ENCODE peak calls at places on chromosomes 3 and 15, in five cellular contexts. C is endodermal cell, Q is fibroblast of the aortic adventitia, X is AG09319, P is neural progenitor cell. D is an unnamed sample.
A peak's percentile ranks its signal among the peaks of the same experiment; 100 is the strongest.

GRCh38 chr3:177561769-177562360 is 364.6 kb upstream of the TBL1XR1 start:
- DNase-seq in Q (no peak), C (no peak), X (no peak), P (no peak), D (peak; percentile 86)

GRCh38 chr3:14540821-14541385 is 761 bp upstream of the GRIP2 start:
- DNase-seq in P (no peak), C (no peak), Q (no peak), X (no peak), D (no peak)

GRCh38 chr15:78634251-78635145 is 6.5 kb downstream of the CHRNB4 start:
- DNase-seq in P (no peak), X (no peak), C (no peak), Q (no peak), D (no peak)

GRCh38 chr3:66239513-66240135 is 18.8 kb downstream of the SLC25A26 start:
- DNase-seq in Q (no peak), C (no peak), P (no peak), X (no peak), D (no peak)

GRCh38 chr15:80173022-80173759 is 20.4 kb downstream of the FAH start:
- DNase-seq in Q (peak; percentile 59), X (no peak), P (peak; percentile 81), C (peak; percentile 94), D (peak; percentile 58)

GRCh38 chr15:101370330-101371024 is 75.4 kb upstream of the SNRPA1 start:
- DNase-seq in C (no peak), X (no peak), Q (no peak), P (no peak), D (no peak)

GRCh38 chr3:106030620-106030945 is 161.8 kb upstream of the CBLB start:
- DNase-seq in C (no peak), P (no peak), X (peak; percentile 2), Q (peak; percentile 57), D (no peak)

GRCh38 chr3:108334698-108335097 is 38.4 kb downstream of the HHLA2 start:
- DNase-seq in X (no peak), Q (peak; percentile 20), C (no peak), P (no peak), D (no peak)

GRCh38 chr15:44593042-44593736 is 56.2 kb downstream of the EIF3J start:
- DNase-seq in Q (peak; percentile 19), C (no peak), X (no peak), P (no peak), D (no peak)

DNA sequence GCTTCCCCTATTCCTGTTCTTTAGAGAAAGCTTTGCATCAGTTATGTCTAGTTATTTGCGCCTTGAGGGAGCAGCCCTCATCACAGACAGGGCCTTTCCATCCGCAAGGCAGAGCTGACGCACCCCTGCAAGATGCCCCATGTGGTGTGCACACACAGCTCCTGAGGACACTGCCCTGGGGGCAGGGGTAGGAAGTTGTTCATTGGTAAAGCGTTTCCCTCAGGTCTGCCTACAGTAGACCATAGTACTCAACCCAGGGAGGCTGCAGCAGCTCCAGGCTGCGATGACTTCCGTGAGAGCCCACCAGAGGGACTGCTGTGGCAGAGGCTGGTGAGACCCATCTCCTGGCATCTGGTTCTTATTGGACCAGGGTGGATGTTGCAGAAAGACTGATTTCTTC is 55.1 kb upstream of the PLXNA1 start:
- DNase-seq in P (no peak), C (no peak), X (no peak), Q (no peak), D (peak; percentile 31)
- TF ChIP-seq CTCF in P (no peak), C (peak; percentile 65), X (no peak), Q (no peak), D (peak; percentile 35)

GRCh38 chr3:24726423-24726822 is 231.8 kb upstream of the THRB start:
- DNase-seq in C (no peak), Q (no peak), X (no peak), P (no peak), D (no peak)
- TF ChIP-seq CTCF in C (peak; percentile 55), Q (no peak), X (no peak), P (peak; percentile 29), D (no peak)

GRCh38 chr3:16528581-16528993 is 15.1 kb upstream of the RFTN1 start:
- DNase-seq in X (no peak), Q (no peak), P (no peak), C (no peak), D (no peak)

GRCh38 chr3:16524196-16524595 is 10.7 kb upstream of the RFTN1 start:
- DNase-seq in Q (no peak), P (no peak), X (no peak), C (no peak), D (no peak)

GRCh38 chr3:16528111-16528510 is 14.6 kb upstream of the RFTN1 start:
- DNase-seq in Q (no peak), C (no peak), X (no peak), P (no peak), D (no peak)

GRCh38 chr3:16533928-16534913 is 20.7 kb upstream of the RFTN1 start:
- DNase-seq in Q (no peak), P (peak; percentile 57), C (no peak), X (no peak), D (no peak)

DNA sequence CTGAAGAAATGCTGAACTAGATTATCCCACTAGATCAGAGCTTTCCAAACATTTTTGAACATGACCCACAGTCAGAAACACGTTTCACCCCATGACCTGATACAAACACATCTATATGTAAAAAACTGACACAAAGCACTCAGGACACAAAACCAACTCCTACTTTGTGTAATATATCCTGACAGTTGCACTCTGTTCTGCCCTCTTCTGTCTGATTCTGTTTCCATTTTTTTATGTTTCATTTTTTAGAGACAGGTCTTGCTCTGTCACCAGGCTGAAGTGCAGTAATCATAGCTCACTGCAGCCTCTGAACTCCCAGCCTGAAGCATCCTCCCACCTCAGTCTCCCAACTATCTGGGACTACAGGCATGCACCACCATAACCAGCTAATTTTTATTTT is 15.8 kb upstream of the RFTN1 start:
- DNase-seq in P (no peak), Q (no peak), X (no peak), C (no peak), D (no peak)
- TF ChIP-seq CTCF in P (no peak), Q (peak; percentile 7), X (no peak), C (no peak), D (no peak)

DNA sequence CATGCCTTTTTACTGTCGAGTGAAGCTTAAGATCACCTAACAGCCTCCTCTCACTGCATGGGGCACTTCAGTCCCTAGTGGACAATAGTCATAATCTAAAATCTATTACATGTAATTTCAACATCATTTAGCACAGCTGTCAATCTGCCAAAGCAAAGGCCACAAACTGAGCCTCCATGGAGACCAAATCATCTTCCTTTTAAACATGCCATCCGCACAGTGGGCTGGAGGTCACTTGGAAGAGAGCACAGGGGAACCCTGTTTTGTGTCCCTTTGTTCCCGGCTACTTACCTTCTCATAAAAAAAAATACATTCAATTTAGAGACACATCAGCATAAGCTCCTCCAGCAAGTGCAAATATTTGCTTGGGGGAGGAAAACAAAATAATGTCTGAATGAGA is 167.3 kb downstream of the SQOR start:
- DNase-seq in P (peak; percentile 20), X (no peak), Q (no peak), C (no peak), D (no peak)
- TF ChIP-seq CTCF in P (no peak), X (no peak), Q (no peak), C (peak; percentile 25), D (no peak)

DNA sequence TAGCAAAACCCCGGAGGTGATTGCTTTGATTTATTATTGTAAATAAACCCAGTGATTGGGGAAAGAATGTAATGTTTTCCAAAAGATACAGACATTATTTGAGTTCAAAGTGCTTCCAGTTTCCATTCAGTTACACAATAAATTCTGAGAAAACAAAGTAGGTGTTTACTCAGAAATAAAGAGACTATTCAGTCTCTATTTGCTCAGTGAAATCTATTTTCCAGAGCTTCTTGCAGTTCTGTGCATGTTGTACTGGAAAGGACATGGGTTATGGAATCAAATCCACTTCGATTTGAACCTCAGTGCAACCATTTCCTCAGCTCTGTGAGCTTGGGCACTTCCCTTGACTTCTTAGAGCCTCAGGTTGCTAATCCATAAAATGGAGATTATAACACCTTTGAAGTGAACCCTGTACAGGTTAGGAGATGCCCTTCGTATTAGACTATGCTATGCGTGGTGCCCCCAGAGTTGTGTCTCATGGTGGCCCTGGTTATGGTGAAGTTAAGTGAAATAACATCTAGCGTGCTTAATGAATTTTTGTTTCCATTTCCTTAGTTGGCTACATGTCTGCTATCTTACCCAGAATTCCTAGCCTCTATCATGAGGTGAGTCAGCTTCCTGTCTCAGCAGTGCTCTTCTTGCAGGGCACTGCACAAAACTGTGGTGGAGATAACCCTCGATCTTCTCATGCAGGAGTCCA is 97.8 kb downstream of the RPL39L start:
- DNase-seq in C (no peak), Q (peak; percentile 67), P (no peak), X (no peak), D (no peak)
- TF ChIP-seq CTCF in C (no peak), Q (no peak), P (no peak), X (no peak), D (no peak)

GRCh38 chr3:64685800-64686445 is 1.9 kb downstream of the ADAMTS9 start:
- DNase-seq in C (peak; percentile 96), P (peak; percentile 95), Q (peak; percentile 86), X (peak; percentile 61), D (peak; percentile 94)
- TF ChIP-seq CTCF in C (peak; percentile 39), P (peak; percentile 46), Q (peak; percentile 17), X (peak; percentile 33), D (peak; percentile 48)

GRCh38 chr15:98428253-98428989 is 219.9 kb upstream of the IGF1R start:
- DNase-seq in C (peak; percentile 94), P (peak; percentile 87), Q (peak; percentile 65), X (peak; percentile 25), D (peak; percentile 80)

GRCh38 chr15:98422086-98422478 is 226.3 kb upstream of the IGF1R start:
- DNase-seq in P (no peak), X (no peak), Q (no peak), C (no peak), D (no peak)

GRCh38 chr15:98420837-98421236 is 227.5 kb upstream of the IGF1R start:
- DNase-seq in C (no peak), Q (no peak), P (no peak), X (no peak), D (no peak)

GRCh38 chr15:98421419-98422085 is 226.8 kb upstream of the IGF1R start:
- DNase-seq in C (peak; percentile 93), Q (peak; percentile 20), P (peak; percentile 90), X (no peak), D (peak; percentile 78)

DNA sequence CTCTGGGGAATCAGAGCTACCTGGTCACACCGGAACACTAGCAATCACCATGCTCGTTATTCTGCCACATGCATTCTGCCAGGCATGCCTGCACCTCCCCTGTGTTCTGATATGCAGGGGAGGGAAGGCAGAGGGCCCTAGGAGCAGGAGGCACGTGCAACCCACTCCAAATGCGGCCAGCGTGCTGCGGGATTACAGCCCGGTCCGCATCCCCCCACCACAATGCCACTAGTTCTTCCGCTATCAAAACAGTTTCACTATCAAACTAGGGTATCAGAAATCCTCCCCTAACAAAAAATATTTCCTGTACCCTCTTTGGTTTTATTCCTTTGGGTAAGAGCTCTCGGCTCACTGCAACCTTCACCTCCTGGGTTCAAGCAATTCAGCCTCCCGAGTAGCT is 223.2 kb upstream of the IGF1R start:
- DNase-seq in X (no peak), P (no peak), C (no peak), Q (no peak), D (no peak)
- TF ChIP-seq CTCF in X (no peak), P (no peak), C (no peak), Q (no peak), D (no peak)

D was measured in BE2C.